ENCODE peak calls at places on chromosomes 13 and 19, in nine cellular contexts. I is mucosa of gallbladder; A is stimulated activated CD8-positive, alpha-beta memory T cell treated with anti-CD3 and anti-CD28 coated beads, Interleukin-15, amount 100 ng/mL, for 1 hour; X is HFFc6; M is psoas muscle; R is NT2/D1; L is M059J; E is RCC 7860; Y is head of caudate nucleus. J is an unnamed sample.

GRCh38 chr19:19238126-19238894 is 26.6 kb downstream of the NCAN start:
- DNase-seq in M (no peak), E (no peak), A (no peak), I (no peak), R (no peak), Y (no peak), X (no peak), L (no peak), J (no peak)

GRCh38 chr19:55695511-55696290 is 20.7 kb downstream of the EPN1 start:
- DNase-seq in A (no peak), M (no peak), E (no peak), X (no peak), Y (no peak), I (no peak), R (no peak), L (no peak), J (no peak)

GRCh38 chr13:43561081-43561480 is 225.7 kb downstream of the ENOX1 start:
- DNase-seq in A (no peak), I (no peak), X (no peak), M (no peak), R (no peak), E (no peak), Y (no peak), L (no peak), J (no peak)

GRCh38 chr19:33355535-33355934 is 18.0 kb upstream of the CEBPG start:
- DNase-seq in Y (no peak), A (no peak), I (no peak), X (no peak), M (no peak), R (no peak), L (no peak), E (no peak), J (no peak)

GRCh38 chr13:28622286-28622685 is 36.6 kb upstream of the POMP start:
- DNase-seq in E (no peak), I (peak), R (no peak), M (peak), Y (peak), A (no peak), L (no peak), X (no peak), J (no peak)

GRCh38 chr19:30224689-30225606 is 147.2 kb upstream of the ZNF536 start:
- DNase-seq in A (no peak), Y (peak), R (no peak), L (peak), X (no peak), M (no peak), E (no peak), I (no peak), J (no peak)

GRCh38 chr13:42532561-42533335 is 41.2 kb upstream of the TNFSF11 start:
- DNase-seq in E (no peak), R (no peak), M (no peak), L (no peak), X (no peak), Y (no peak), A (no peak), I (no peak), J (no peak)

GRCh38 chr13:41494202-41494601 is 36.9 kb downstream of the RGCC start:
- DNase-seq in I (no peak), L (no peak), Y (no peak), X (no peak), E (no peak), A (no peak), M (peak), R (no peak), J (no peak)

GRCh38 chr19:38386968-38387549 is 775 bp downstream of the GGN start:
- DNase-seq in L (no peak), X (no peak), E (no peak), I (no peak), Y (no peak), M (peak), A (no peak), R (no peak), J (peak)

GRCh38 chr19:55158423-55158822 is 891 bp upstream of the TNNI3 start:
- DNase-seq in R (no peak), L (no peak), X (no peak), E (no peak), Y (no peak), A (no peak), I (no peak), M (no peak), J (no peak)

GRCh38 chr13:41900918-41901317 is 60.0 kb downstream of the VWA8 start:
- DNase-seq in R (no peak), Y (no peak), L (peak), A (no peak), I (no peak), M (no peak), X (no peak), E (no peak), J (peak)

GRCh38 chr19:53076984-53077383 is 26.2 kb downstream of the ZNF160 start:
- DNase-seq in M (peak), L (no peak), X (no peak), I (peak), R (peak), A (no peak), E (no peak), Y (peak), J (peak)

GRCh38 chr13:29339386-29340272 is 255.9 kb downstream of the SLC7A1 start:
- DNase-seq in L (no peak), Y (no peak), A (no peak), E (no peak), I (no peak), R (no peak), X (no peak), M (no peak), J (no peak)

GRCh38 chr13:38226496-38226895 is 123.2 kb upstream of the UFM1 start:
- DNase-seq in I (no peak), L (no peak), A (no peak), M (no peak), E (no peak), R (no peak), X (no peak), Y (no peak), J (no peak)

GRCh38 chr13:48750588-48751383 is 97.1 kb downstream of the CYSLTR2 start:
- DNase-seq in M (peak), Y (no peak), I (peak), E (no peak), A (no peak), L (no peak), R (no peak), X (no peak), J (peak)

GRCh38 chr19:56170261-56170660 is 5.5 kb upstream of the GALP start:
- DNase-seq in M (peak), L (peak), Y (no peak), E (peak), A (no peak), I (peak), R (no peak), X (no peak), J (no peak)

GRCh38 chr19:42396248-42396541 is 6.1 kb upstream of the CNFN start:
- DNase-seq in R (no peak), A (no peak), E (no peak), L (no peak), Y (no peak), I (no peak), X (no peak), M (no peak), J (no peak)

GRCh38 chr13:78657699-78658629 is 991 bp downstream of the OBI1 start:
- DNase-seq in A (no peak), Y (no peak), M (no peak), I (no peak), X (no peak), R (peak), E (no peak), L (peak), J (peak)

GRCh38 chr13:40484101-40484800 is 182.2 kb downstream of the FOXO1 start:
- DNase-seq in Y (no peak), X (no peak), A (no peak), I (no peak), M (no peak), E (no peak), L (no peak), R (no peak), J (no peak)

GRCh38 chr13:90395846-90396245 is 951.6 kb upstream of the MIR17HG start:
- DNase-seq in A (no peak), L (no peak), M (no peak), R (no peak), Y (no peak), X (no peak), I (no peak), E (no peak), J (no peak)

GRCh38 chr13:75544681-75545333 is 4.8 kb upstream of the UCHL3 start:
- DNase-seq in X (peak), A (no peak), M (no peak), L (peak), E (no peak), R (no peak), I (no peak), Y (no peak), J (peak)

GRCh38 chr13:108860418-108860817 is 231.0 kb downstream of the MYO16 start:
- DNase-seq in M (no peak), E (no peak), Y (no peak), L (no peak), R (no peak), A (no peak), I (no peak), X (no peak), J (no peak)

GRCh38 chr13:52348983-52349780 is 56.8 kb downstream of the THSD1 start:
- DNase-seq in R (no peak), E (peak), X (peak), L (peak), I (no peak), M (no peak), A (no peak), Y (peak), J (peak)

GRCh38 chr19:7926021-7926726 is at the start of gene CTXN1:
- DNase-seq in M (peak), R (no peak), Y (peak), X (no peak), L (peak), A (peak), E (peak), I (peak), J (no peak)

GRCh38 chr19:50975766-50976165 is 6.4 kb upstream of the KLK6 start:
- DNase-seq in Y (no peak), A (no peak), R (no peak), X (no peak), M (no peak), E (no peak), L (peak), I (peak), J (no peak)

GRCh38 chr19:38049105-38049649 is 142.2 kb downstream of the SIPA1L3 start:
- DNase-seq in I (no peak), L (no peak), R (no peak), E (no peak), A (peak), M (no peak), X (peak), Y (no peak), J (peak)

GRCh38 chr19:17311455-17312248 is 2.3 kb downstream of the DDA1 start:
- DNase-seq in M (no peak), Y (no peak), X (peak), R (no peak), A (no peak), L (peak), I (no peak), E (peak), J (peak)

GRCh38 chr13:44760434-44760833 is 184.3 kb upstream of the TSC22D1 start:
- DNase-seq in A (no peak), I (no peak), R (no peak), E (no peak), L (no peak), Y (no peak), X (no peak), M (no peak), J (no peak)

J was measured in foreskin fibroblast.